ENCODE peak calls at places on chromosomes 7 and 10, in six cellular contexts. P, K, N, Q, B and U are unnamed samples.

GRCh38 chr10:126580873-126581647 is 89.4 kb downstream of the C10orf90 start:
- DNase-seq in N (no peak), Q (no peak), K (no peak), B (no peak), P (no peak), U (no peak)

GRCh38 chr10:130028465-130028819 is 64.4 kb upstream of the EBF3 start:
- DNase-seq in N (no peak), K (no peak), P (no peak), B (no peak), Q (no peak), U (no peak)

GRCh38 chr10:44994752-44995530 is 5.8 kb upstream of the ZNF22 start:
- DNase-seq in B (no peak), K (no peak), Q (no peak), P (no peak), N (no peak), U (no peak)

GRCh38 chr10:73218466-73219191 is 28.4 kb downstream of the DNAJC9 start:
- DNase-seq in K (no peak), Q (peak; percentile 11), B (peak; percentile 41), P (peak; percentile 16), N (no peak), U (no peak)

GRCh38 chr10:131580076-131580652 is 268.6 kb upstream of the TCERG1L start:
- DNase-seq in K (no peak), P (no peak), N (no peak), Q (no peak), B (no peak), U (no peak)

GRCh38 chr7:74364061-74364460 is 74.9 kb downstream of the CLIP2 start:
- DNase-seq in K (no peak), N (no peak), P (no peak), Q (peak; percentile 75), B (no peak), U (no peak)

GRCh38 chr10:110746254-110746826 is 102.2 kb downstream of the RBM20 start:
- DNase-seq in K (peak; percentile 25), B (peak; percentile 58), P (peak; percentile 59), N (peak; percentile 18), Q (peak; percentile 67), U (peak; percentile 22)

GRCh38 chr10:78904196-78904595 is 164.6 kb upstream of the ZMIZ1 start:
- DNase-seq in B (no peak), N (no peak), P (no peak), K (no peak), Q (no peak), U (no peak)

GRCh38 chr7:115230882-115231508 is 309.1 kb downstream of the MDFIC start:
- DNase-seq in P (peak; percentile 80), K (no peak), Q (peak; percentile 46), B (peak; percentile 16), N (no peak), U (no peak)

GRCh38 chr10:132650611-132651250 is 113.1 kb downstream of the INPP5A start:
- DNase-seq in N (no peak), B (no peak), P (no peak), K (no peak), Q (no peak), U (no peak)

GRCh38 chr7:136870799-136871487 is 2.5 kb downstream of the CHRM2 start:
- DNase-seq in Q (no peak), P (no peak), B (no peak), K (no peak), N (no peak), U (no peak)

GRCh38 chr10:16509996-16510395 is 11.7 kb downstream of the C1QL3 start:
- DNase-seq in P (peak; percentile 40), K (no peak), B (no peak), N (no peak), Q (no peak), U (no peak)

GRCh38 chr7:31418928-31419327 is 78.4 kb upstream of the NEUROD6 start:
- DNase-seq in N (no peak), B (no peak), P (no peak), K (no peak), Q (no peak), U (no peak)

GRCh38 chr7:20776214-20776875 is 10.3 kb downstream of the SP8 start:
- DNase-seq in P (no peak), B (no peak), Q (no peak), N (no peak), K (no peak), U (no peak)

GRCh38 chr10:131726460-131726861 is 174.3 kb upstream of the PPP2R2D start:
- DNase-seq in P (no peak), Q (no peak), K (no peak), N (no peak), B (no peak), U (no peak)

GRCh38 chr10:89182894-89183293 is 24.2 kb downstream of the CH25H start:
- DNase-seq in N (no peak), B (no peak), P (no peak), Q (no peak), K (no peak), U (no peak)

GRCh38 chr10:61452655-61453641 is at the start of gene TMEM26:
- DNase-seq in N (no peak), B (no peak), P (no peak), K (no peak), Q (peak; percentile 31), U (no peak)